ENCODE peak calls at places on chromosomes 12 and 14, in nine cellular contexts. M is GM12891, X is HCT116, I is K562, H is endothelial cell of umbilical vein, U is transverse colon, L is GM12892, Y is SK-N-MC, T is HepG2. V is an unnamed sample.

GRCh38 chr12:28558232-28558631 is 368.0 kb downstream of the CCDC91 start:
- DNase-seq in X (no peak), I (no peak), U (no peak), Y (no peak), L (no peak), M (no peak), T (no peak), H (no peak), V (no peak)

GRCh38 chr12:104951759-104952509 is 6.2 kb downstream of the SLC41A2 start:
- DNase-seq in M (no peak), X (no peak), Y (no peak), I (no peak), H (no peak), T (no peak), L (no peak), U (no peak), V (no peak)

GRCh38 chr12:54300267-54300731 is 516 bp downstream of the NFE2 start:
- DNase-seq in T (no peak), X (no peak), Y (no peak), L (no peak), I (no peak), M (no peak), U (no peak), H (no peak), V (no peak)

GRCh38 chr12:32302218-32302826 is 97.0 kb upstream of the FGD4 start:
- DNase-seq in H (peak), Y (no peak), U (peak), T (peak), X (peak), I (peak), M (peak), L (peak), V (peak)

GRCh38 chr12:92859650-92860386 is 69.3 kb downstream of the EEA1 start:
- DNase-seq in H (no peak), Y (no peak), I (no peak), X (no peak), U (peak), L (no peak), T (no peak), M (no peak), V (no peak)

GRCh38 chr14:49918709-49919108 is 25.8 kb downstream of the ARF6 start:
- DNase-seq in X (no peak), L (no peak), M (no peak), H (no peak), U (no peak), T (no peak), I (no peak), Y (no peak), V (no peak)

GRCh38 chr12:96434107-96434506 is 33.9 kb upstream of the CDK17 start:
- DNase-seq in X (no peak), Y (no peak), L (no peak), T (no peak), H (peak), M (no peak), U (peak), I (no peak), V (no peak)

GRCh38 chr12:79451988-79452387 is 238.8 kb downstream of the PAWR start:
- DNase-seq in X (no peak), I (no peak), Y (no peak), T (peak), M (no peak), U (peak), H (peak), L (no peak), V (peak)

GRCh38 chr12:22477894-22478287 is 66.5 kb downstream of the C2CD5 start:
- DNase-seq in L (no peak), I (no peak), Y (no peak), M (no peak), X (no peak), T (no peak), U (no peak), H (peak), V (no peak)

DNA sequence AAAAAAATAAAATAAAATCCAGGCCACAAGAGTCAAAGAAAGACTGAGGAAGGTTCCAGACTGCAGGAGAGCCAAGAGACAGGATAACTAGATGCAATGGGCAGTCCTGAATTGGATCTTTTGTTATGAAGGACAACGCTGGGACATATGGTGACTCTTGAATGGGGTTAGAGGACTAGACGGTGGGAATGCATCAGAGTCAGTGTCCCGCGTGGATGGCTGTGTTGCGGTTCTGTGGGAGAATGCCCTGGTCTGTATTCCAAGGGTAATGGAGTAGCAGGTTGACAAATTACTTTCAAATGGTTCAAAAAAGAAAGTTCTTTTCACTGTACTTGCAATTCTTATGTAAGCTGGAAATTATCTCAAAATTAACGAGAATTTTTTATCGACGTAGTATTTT is 20.1 kb downstream of the SSH1 start:
- DNase-seq in L (no peak), U (no peak), Y (no peak), T (no peak), X (no peak), I (no peak), H (no peak), M (no peak), V (no peak)
- TF ChIP-seq POLR2AphosphoS5 in L (no peak), U (no peak), Y (no peak), T (no peak), X (peak), I (no peak), H (no peak), M (no peak), V (no peak)

GRCh38 chr14:84208451-84208850 is 1321.5 kb upstream of the FLRT2 start:
- DNase-seq in Y (no peak), T (no peak), M (no peak), I (no peak), L (no peak), X (no peak), H (no peak), U (no peak), V (no peak)
- TF ChIP-seq POLR2AphosphoS5 in Y (no peak), T (no peak), M (no peak), I (no peak), L (no peak), X (no peak), H (no peak), U (no peak), V (no peak)

DNA sequence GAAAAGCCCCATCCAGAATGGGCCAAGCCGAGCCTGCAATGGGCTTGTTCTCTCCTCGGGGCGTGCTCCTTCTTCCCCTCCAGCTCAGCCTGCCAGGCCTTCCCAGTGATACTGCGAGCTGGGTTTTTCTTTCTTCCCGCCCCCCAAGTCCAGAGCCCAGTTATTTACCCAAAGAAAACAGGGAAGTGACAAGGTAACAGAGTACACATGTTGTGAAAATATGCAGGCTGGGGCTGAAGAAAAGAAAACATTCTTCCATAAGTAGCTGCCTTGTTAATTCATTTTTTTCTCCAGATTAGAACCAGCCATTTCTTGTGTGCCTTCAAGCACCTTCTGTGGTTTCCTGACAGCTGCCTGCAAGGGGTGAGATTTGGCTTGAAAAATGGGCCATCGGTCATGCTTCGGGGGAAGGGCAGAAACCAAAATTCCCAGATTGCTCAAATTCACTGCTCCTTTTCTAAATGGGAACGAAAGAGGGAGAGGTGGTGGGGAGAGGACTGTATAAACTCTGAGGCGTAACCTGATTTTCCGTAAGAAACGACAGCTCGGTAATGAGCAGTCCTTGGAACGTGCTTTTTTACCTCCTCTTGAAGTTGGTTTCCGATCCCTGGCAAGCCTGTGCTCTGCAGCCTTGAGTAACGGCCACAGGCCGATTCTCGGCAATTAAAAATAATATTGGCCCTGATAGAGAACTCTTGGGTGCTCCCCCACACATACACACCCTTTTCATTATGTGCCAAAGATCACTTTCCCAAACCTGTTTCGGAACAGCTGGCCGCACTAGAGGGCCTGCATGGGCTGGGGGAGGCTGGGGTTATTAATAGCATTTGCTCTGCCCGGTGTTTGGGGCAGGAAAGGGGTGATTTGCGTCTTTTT is 229.4 kb downstream of the ZFP36L1 start:
- DNase-seq in I (no peak), H (no peak), U (no peak), X (no peak), Y (no peak), L (no peak), M (no peak), T (peak), V (no peak)
- TF ChIP-seq POLR2AphosphoS5 in I (no peak), H (no peak), U (no peak), X (no peak), Y (peak), L (no peak), M (no peak), T (no peak), V (no peak)

DNA sequence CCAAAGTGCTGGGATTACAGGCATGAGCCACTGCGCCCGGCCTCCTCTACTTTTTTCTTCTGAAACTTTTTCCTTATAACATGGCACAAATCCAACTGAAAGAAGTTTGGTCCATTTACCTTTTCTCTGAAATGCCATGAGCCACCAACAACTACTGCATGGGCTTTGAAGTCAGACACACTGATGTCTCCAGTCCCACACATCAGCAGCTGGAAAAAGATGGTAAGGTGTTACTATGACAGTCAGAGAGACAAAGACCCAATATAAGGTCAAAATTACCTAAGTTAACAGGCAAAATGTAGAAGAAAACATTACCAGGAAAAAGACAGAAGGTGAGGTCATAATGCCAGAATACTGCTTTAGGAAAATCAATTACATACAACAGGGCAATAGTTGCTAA is 48.2 kb downstream of the AREL1 start:
- DNase-seq in X (no peak), I (no peak), U (no peak), Y (no peak), H (no peak), M (no peak), L (no peak), T (no peak), V (no peak)
- TF ChIP-seq POLR2AphosphoS5 in X (no peak), I (no peak), U (no peak), Y (no peak), H (no peak), M (no peak), L (no peak), T (no peak), V (no peak)

DNA sequence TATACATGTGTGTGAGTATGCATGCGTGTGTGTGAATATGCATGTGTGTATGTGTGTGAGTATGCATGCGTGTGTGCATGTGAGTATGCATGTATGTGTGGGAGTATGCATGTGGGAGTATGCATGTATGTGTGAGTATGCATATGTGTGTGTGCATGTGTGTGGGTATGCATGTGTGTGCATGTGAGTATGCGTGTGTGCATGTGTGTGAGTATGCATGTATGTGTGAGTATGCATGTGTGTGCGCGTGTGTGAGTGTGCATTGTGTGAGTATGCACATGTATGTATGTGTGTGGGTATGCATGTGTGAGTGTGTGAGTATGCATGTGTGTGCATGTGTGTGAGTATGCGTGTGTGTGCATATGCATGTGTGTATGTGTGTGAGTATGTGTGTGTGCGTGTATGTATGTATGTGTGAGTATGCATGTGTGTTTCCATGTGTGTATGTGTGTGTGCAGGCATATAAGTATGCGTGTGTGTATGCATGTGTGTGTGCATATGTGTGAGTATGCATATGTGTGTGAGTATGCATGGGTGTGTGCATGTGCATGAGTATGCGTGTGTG is 97.9 kb upstream of the MED13L start:
- DNase-seq in Y (no peak), U (no peak), X (no peak), I (no peak), H (no peak), M (no peak), L (no peak), T (no peak), V (no peak)
- TF ChIP-seq POLR2AphosphoS5 in Y (no peak), U (no peak), X (no peak), I (no peak), H (no peak), M (no peak), L (no peak), T (no peak), V (no peak)